ENCODE peak calls at places on chromosomes 3 and 15, in ten cellular contexts. S, Z, N, T, L, V, A, W, E and G are unnamed samples.
A peak's percentile ranks its signal among the peaks of the same experiment; 100 is the strongest.

GRCh38 chr3:9715764-9716437 is 12.3 kb downstream of the CPNE9 start:
- DNase-seq in S (peak; percentile 95), Z (peak; percentile 89), N (peak; percentile 76), T (peak; percentile 93), L (peak; percentile 96), V (peak; percentile 79), A (peak; percentile 80), W (peak; percentile 82), E (no peak), G (peak; percentile 88)

GRCh38 chr15:47717036-47717611 is at the start of gene SEMA6D:
- DNase-seq in S (no peak), Z (peak; percentile 86), N (peak; percentile 57), T (peak; percentile 92), L (peak; percentile 77), V (peak; percentile 62), A (no peak), W (no peak), E (no peak), G (peak; percentile 83)

GRCh38 chr15:83657549-83657948 is 3.6 kb downstream of the ADAMTSL3 start:
- DNase-seq in S (no peak), Z (no peak), N (no peak), T (no peak), L (no peak), V (no peak), A (no peak), W (peak; percentile 19), E (no peak), G (no peak)

GRCh38 chr3:21273256-21273999 is 477.6 kb downstream of the ZNF385D start:
- DNase-seq in S (no peak), Z (no peak), N (no peak), T (no peak), L (peak; percentile 86), V (no peak), A (no peak), W (no peak), E (no peak), G (peak; percentile 56)

GRCh38 chr3:72896996-72897757 is 9.3 kb downstream of the GXYLT2 start:
- DNase-seq in S (no peak), Z (no peak), N (peak; percentile 12), T (no peak), L (peak; percentile 51), V (no peak), A (no peak), W (no peak), E (no peak), G (peak; percentile 29)

GRCh38 chr3:50290116-50290745 is 2.0 kb downstream of the IFRD2 start:
- DNase-seq in S (no peak), Z (no peak), N (no peak), T (peak; percentile 88), L (no peak), V (no peak), A (no peak), W (no peak), E (no peak), G (no peak)

GRCh38 chr3:86867990-86868389 is 123.0 kb downstream of the VGLL3 start:
- DNase-seq in S (no peak), Z (no peak), N (no peak), T (no peak), L (peak; percentile 44), V (no peak), A (no peak), W (no peak), E (no peak), G (peak; percentile 53)

GRCh38 chr3:13040381-13041074 is 32.7 kb downstream of the IQSEC1 start:
- DNase-seq in S (no peak), Z (no peak), N (no peak), T (no peak), L (no peak), V (no peak), A (peak; percentile 8), W (peak; percentile 63), E (peak; percentile 22), G (no peak)

GRCh38 chr3:110400315-110400714 is 671.3 kb upstream of the NECTIN3 start:
- DNase-seq in S (no peak), Z (no peak), N (no peak), T (no peak), L (no peak), V (no peak), A (no peak), W (no peak), E (no peak), G (no peak)

GRCh38 chr3:110391640-110392395 is 679.8 kb upstream of the NECTIN3 start:
- DNase-seq in S (no peak), Z (no peak), N (peak; percentile 1), T (no peak), L (peak; percentile 16), V (no peak), A (no peak), W (no peak), E (no peak), G (peak; percentile 29)

DNA sequence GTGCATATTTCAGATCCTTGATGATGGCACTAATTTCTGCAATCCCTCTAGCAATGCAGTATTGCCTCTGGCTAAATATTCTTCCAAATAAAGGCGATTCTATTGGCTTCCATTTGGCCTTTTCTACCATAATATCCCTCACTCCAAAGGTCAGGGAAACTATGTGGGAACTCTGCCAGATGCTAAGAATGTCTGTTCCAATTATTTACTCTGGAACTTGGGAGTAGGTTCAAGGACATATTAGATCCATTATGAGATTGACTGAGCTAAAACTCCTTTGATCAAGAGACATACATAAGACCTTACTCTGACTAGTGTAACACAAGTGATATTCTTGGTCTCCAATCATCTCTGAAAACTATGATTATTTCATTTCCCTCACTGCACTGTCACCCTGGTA is 674.5 kb upstream of the NECTIN3 start:
- DNase-seq in S (no peak), Z (no peak), N (no peak), T (no peak), L (no peak), V (no peak), A (no peak), W (no peak), E (no peak), G (no peak)
- H3K4me3 ChIP-seq in S (no peak overlapping the region), Z (no peak overlapping the region), N (no peak overlapping the region), T (no peak overlapping the region), L (no peak overlapping the region), V (no peak overlapping the region), A (no peak overlapping the region), W (no peak overlapping the region), E (no peak overlapping the region), G (no peak overlapping the region)

GRCh38 chr3:4674216-4674615 is 181.1 kb downstream of the ITPR1 start:
- DNase-seq in S (no peak), Z (no peak), N (no peak), T (no peak), L (peak; percentile 75), V (no peak), A (no peak), W (no peak), E (no peak), G (peak; percentile 18)

GRCh38 chr3:4665197-4665596 is 172.0 kb downstream of the ITPR1 start:
- DNase-seq in S (no peak), Z (no peak), N (no peak), T (no peak), L (no peak), V (no peak), A (no peak), W (no peak), E (no peak), G (peak; percentile 15)

GRCh38 chr3:4672727-4673126 is 179.6 kb downstream of the ITPR1 start:
- DNase-seq in S (no peak), Z (no peak), N (no peak), T (no peak), L (no peak), V (no peak), A (no peak), W (no peak), E (no peak), G (no peak)

GRCh38 chr3:4666078-4666477 is 172.9 kb downstream of the ITPR1 start:
- DNase-seq in S (no peak), Z (no peak), N (no peak), T (no peak), L (no peak), V (no peak), A (no peak), W (no peak), E (no peak), G (no peak)

DNA sequence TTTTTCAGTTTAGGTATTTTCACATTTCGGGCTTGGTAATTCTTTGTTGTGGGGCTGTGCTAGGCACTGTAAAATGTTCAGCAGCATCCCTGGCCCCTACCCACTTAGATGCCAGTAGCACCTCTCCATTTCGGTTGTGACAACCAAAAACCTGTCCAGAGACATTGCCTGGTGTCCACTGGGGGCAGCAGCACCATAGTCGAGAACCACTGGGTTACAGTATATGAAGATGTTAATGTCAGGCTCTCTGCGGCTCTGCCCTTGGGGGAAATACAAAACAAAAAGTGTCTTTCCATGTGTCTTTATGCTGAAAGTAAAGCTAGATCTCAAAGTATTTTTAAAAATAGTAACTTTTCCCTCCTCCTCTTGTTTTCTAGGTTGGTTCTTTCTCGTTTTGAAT is 177.2 kb downstream of the ITPR1 start:
- DNase-seq in S (no peak), Z (no peak), N (no peak), T (no peak), L (no peak), V (no peak), A (no peak), W (peak; percentile 44), E (no peak), G (no peak)
- TF ChIP-seq CTCF in S (no peak), Z (no peak), N (peak; percentile 46), T (no peak), L (peak; percentile 36), V (peak; percentile 13), A (no peak), W (peak; percentile 66), E (no peak), G (peak; percentile 60)

GRCh38 chr3:185528481-185529009 is 23.8 kb downstream of the LIPH start:
- DNase-seq in S (no peak), Z (no peak), N (no peak), T (no peak), L (no peak), V (no peak), A (no peak), W (peak; percentile 26), E (no peak), G (no peak)

GRCh38 chr3:185526349-185526951 is 25.9 kb downstream of the LIPH start:
- DNase-seq in S (no peak), Z (no peak), N (no peak), T (no peak), L (no peak), V (no peak), A (no peak), W (no peak), E (no peak), G (no peak)

GRCh38 chr3:185521349-185522138 is 22.7 kb upstream of the TMEM41A start:
- DNase-seq in S (no peak), Z (no peak), N (no peak), T (no peak), L (no peak), V (no peak), A (no peak), W (no peak), E (no peak), G (no peak)

GRCh38 chr3:185532881-185533280 is 19.5 kb downstream of the LIPH start:
- DNase-seq in S (no peak), Z (no peak), N (no peak), T (no peak), L (no peak), V (no peak), A (no peak), W (no peak), E (no peak), G (no peak)

GRCh38 chr3:185527364-185527763 is 25.0 kb downstream of the LIPH start:
- DNase-seq in S (no peak), Z (no peak), N (no peak), T (no peak), L (no peak), V (no peak), A (no peak), W (no peak), E (no peak), G (no peak)
- H3K4me3 ChIP-seq in S (no peak overlapping the region), Z (no peak overlapping the region), N (no peak overlapping the region), T (no peak overlapping the region), L (no peak overlapping the region), V (no peak overlapping the region), A (no peak overlapping the region), W (no peak overlapping the region), E (no peak overlapping the region), G (no peak overlapping the region)

GRCh38 chr15:101773496-101774100 is 29.7 kb upstream of the OR4F6 start:
- DNase-seq in S (no peak), Z (no peak), N (no peak), T (peak; percentile 68), L (no peak), V (no peak), A (no peak), W (peak; percentile 11), E (no peak), G (no peak)
- TF ChIP-seq CTCF in S (no peak), Z (no peak), N (peak; percentile 52), T (no peak), L (peak; percentile 11), V (no peak), A (peak; percentile 8), W (peak; percentile 66), E (no peak), G (no peak)